ENCODE peak calls at places on chromosomes 5 and 9, in ten cellular contexts. Z is GM13977; V is CD8-positive, alpha-beta T cell; M is MCF 10A; Q is cardiac muscle cell; W is foreskin keratinocyte; D is AG09319; U is endothelial cell; I is hepatocyte; B is BJ. X is an unnamed sample.

GRCh38 chr5:53201746-53202145 is 92.2 kb upstream of the MOCS2 start:
- DNase-seq in Z (no peak), V (no peak), M (no peak), Q (no peak), W (no peak), D (no peak), U (no peak), I (no peak), B (no peak), X (no peak)

GRCh38 chr5:24141046-24141445 is 503.7 kb downstream of the CDH10 start:
- DNase-seq in Z (no peak), V (no peak), M (no peak), Q (peak; percentile 0), W (no peak), D (no peak), U (no peak), I (peak; percentile 39), B (no peak), X (peak; percentile 20)

GRCh38 chr9:122053951-122054350 is 39.2 kb downstream of the TTLL11 start:
- DNase-seq in Z (no peak), V (no peak), M (no peak), Q (no peak), W (peak; percentile 87), D (peak; percentile 44), U (no peak), I (no peak), B (peak; percentile 31), X (peak; percentile 17)

GRCh38 chr9:4042966-4043365 is 256.9 kb downstream of the GLIS3 start:
- DNase-seq in Z (no peak), V (no peak), M (no peak), Q (no peak), W (no peak), D (no peak), U (no peak), I (no peak), B (no peak), X (no peak)

GRCh38 chr9:34589371-34589655 is 211 bp downstream of the CNTFR start:
- DNase-seq in Z (no peak), V (no peak), M (no peak), Q (no peak), W (no peak), D (no peak), U (no peak), I (no peak), B (no peak), X (no peak)

GRCh38 chr5:82603280-82603987 is 325.3 kb upstream of the RPS23 start:
- DNase-seq in Z (no peak), V (no peak), M (no peak), Q (no peak), W (no peak), D (no peak), U (no peak), I (no peak), B (no peak), X (no peak)

GRCh38 chr5:89399553-89399952 is 516.6 kb upstream of the MEF2C start:
- DNase-seq in Z (no peak), V (no peak), M (no peak), Q (peak; percentile 57), W (no peak), D (no peak), U (no peak), I (no peak), B (no peak), X (no peak)

GRCh38 chr5:150022163-150022540 is 21.6 kb downstream of the HMGXB3 start:
- DNase-seq in Z (no peak), V (no peak), M (peak; percentile 98), Q (peak; percentile 94), W (peak; percentile 93), D (peak; percentile 69), U (no peak), I (no peak), B (peak; percentile 61), X (peak; percentile 89)

GRCh38 chr5:115033861-115034260 is 135.8 kb downstream of the TRIM36 start:
- DNase-seq in Z (peak; percentile 9), V (no peak), M (peak; percentile 8), Q (no peak), W (no peak), D (no peak), U (peak; percentile 13), I (peak; percentile 19), B (no peak), X (no peak)

GRCh38 chr5:11946317-11946716 is 42.1 kb upstream of the CTNND2 start:
- DNase-seq in Z (no peak), V (no peak), M (peak; percentile 4), Q (no peak), W (peak; percentile 24), D (no peak), U (no peak), I (no peak), B (no peak), X (no peak)

GRCh38 chr9:95261890-95262289 is 55.6 kb downstream of the FANCC start:
- DNase-seq in Z (no peak), V (no peak), M (peak; percentile 14), Q (peak; percentile 57), W (no peak), D (no peak), U (no peak), I (peak; percentile 34), B (no peak), X (peak; percentile 58)

GRCh38 chr5:6762116-6762515 is 48.9 kb downstream of the TENT4A start:
- DNase-seq in Z (no peak), V (no peak), M (no peak), Q (no peak), W (no peak), D (no peak), U (no peak), I (no peak), B (no peak), X (no peak)

GRCh38 chr9:9079473-9079872 is 1279.9 kb upstream of the DMAC1 start:
- DNase-seq in Z (no peak), V (no peak), M (no peak), Q (no peak), W (no peak), D (no peak), U (no peak), I (no peak), B (no peak), X (no peak)

GRCh38 chr9:81855538-81855937 is 72.7 kb upstream of the SPATA31D4 start:
- DNase-seq in Z (no peak), V (no peak), M (peak; percentile 27), Q (no peak), W (no peak), D (no peak), U (no peak), I (no peak), B (peak; percentile 32), X (peak; percentile 29)

GRCh38 chr9:133334161-133334560 is 1.8 kb downstream of the SURF6 start:
- DNase-seq in Z (no peak), V (no peak), M (no peak), Q (no peak), W (peak; percentile 12), D (no peak), U (no peak), I (peak; percentile 76), B (no peak), X (no peak)

GRCh38 chr9:19641046-19641445 is 147.8 kb downstream of the SLC24A2 start:
- DNase-seq in Z (no peak), V (no peak), M (peak; percentile 3), Q (peak; percentile 30), W (no peak), D (no peak), U (no peak), I (no peak), B (no peak), X (no peak)
- TF ChIP-seq CTCF in Z (no peak), V (no peak), M (no peak), Q (peak; percentile 40), W (peak; percentile 31), D (no peak), U (no peak), I (no peak), B (no peak), X (no peak)

GRCh38 chr9:101311759-101312420 is 72.9 kb downstream of the BAAT start:
- DNase-seq in Z (peak; percentile 66), V (no peak), M (peak; percentile 84), Q (peak; percentile 91), W (peak; percentile 75), D (peak; percentile 54), U (peak; percentile 25), I (peak; percentile 94), B (peak; percentile 16), X (peak; percentile 76)
- TF ChIP-seq CTCF in Z (peak; percentile 63), V (peak; percentile 73), M (peak; percentile 54), Q (peak; percentile 59), W (peak; percentile 85), D (peak; percentile 65), U (peak; percentile 92), I (peak; percentile 82), B (peak; percentile 65), X (peak; percentile 55)

GRCh38 chr9:134382733-134383132 is 56.5 kb downstream of the RXRA start:
- DNase-seq in Z (no peak), V (no peak), M (no peak), Q (no peak), W (no peak), D (no peak), U (no peak), I (peak; percentile 74), B (no peak), X (no peak)

GRCh38 chr9:134385873-134386370 is 59.7 kb downstream of the RXRA start:
- DNase-seq in Z (no peak), V (no peak), M (no peak), Q (no peak), W (no peak), D (no peak), U (no peak), I (no peak), B (no peak), X (no peak)

GRCh38 chr9:134383148-134383547 is 56.9 kb downstream of the RXRA start:
- DNase-seq in Z (no peak), V (no peak), M (no peak), Q (no peak), W (no peak), D (no peak), U (no peak), I (no peak), B (no peak), X (no peak)

GRCh38 chr9:134386951-134387831 is 60.9 kb downstream of the RXRA start:
- DNase-seq in Z (no peak), V (no peak), M (peak; percentile 85), Q (no peak), W (no peak), D (no peak), U (no peak), I (no peak), B (no peak), X (no peak)

GRCh38 chr9:134384811-134385479 is 58.7 kb downstream of the RXRA start:
- DNase-seq in Z (no peak), V (no peak), M (no peak), Q (peak; percentile 43), W (no peak), D (no peak), U (no peak), I (no peak), B (no peak), X (no peak)
- TF ChIP-seq CTCF in Z (no peak), V (no peak), M (no peak), Q (no peak), W (no peak), D (no peak), U (no peak), I (no peak), B (no peak), X (no peak)

DNA sequence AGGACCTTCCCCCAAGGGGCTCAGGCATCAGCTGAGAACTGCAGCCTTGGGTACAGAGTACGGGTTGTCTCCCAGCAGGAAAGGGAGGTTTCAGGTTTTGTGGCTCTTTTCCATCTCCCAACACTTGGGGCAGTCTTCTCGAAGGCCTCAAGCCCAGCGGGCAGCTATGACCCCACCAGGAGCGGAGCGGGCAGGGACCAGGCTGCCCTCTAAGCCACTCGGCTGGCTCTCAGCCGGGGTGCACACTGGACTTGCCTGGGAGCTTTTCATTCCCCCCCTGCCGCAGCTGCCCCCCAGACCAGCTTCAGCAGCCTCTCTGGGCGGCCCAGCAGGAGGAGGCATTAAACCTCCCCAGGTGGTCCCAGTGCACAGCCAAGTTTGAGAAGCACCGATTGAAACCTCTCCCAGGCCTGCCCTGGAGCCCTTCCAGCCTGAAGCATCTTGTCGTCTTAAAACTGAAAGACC is 20.8 kb downstream of the NTNG2 start:
- DNase-seq in Z (no peak), V (no peak), M (no peak), Q (peak; percentile 43), W (no peak), D (no peak), U (peak; percentile 37), I (no peak), B (no peak), X (no peak)
- TF ChIP-seq CTCF in Z (no peak), V (no peak), M (no peak), Q (peak; percentile 45), W (peak; percentile 14), D (no peak), U (no peak), I (peak; percentile 34), B (peak; percentile 20), X (peak; percentile 43)

X was measured in astrocyte of the spinal cord.